ENCODE peak calls at places on chromosomes 13 and 19, in seven cellular contexts. U is Peyer's patch, I is right lobe of liver, Y is body of pancreas, E is ovary, N is GM12878, C is adrenal gland. J is an unnamed sample. For H3K4me1, the result is how much of the 10 kb centered on the place peaks cover.

GRCh38 chr19:373391-374182 is 29.0 kb upstream of the MIER2 start:
- DNase-seq in E (no peak), U (no peak), N (no peak), Y (no peak), I (no peak), C (no peak), J (peak)

GRCh38 chr13:31052478-31052877 is 109.2 kb downstream of the HSPH1 start:
- DNase-seq in E (no peak), N (no peak), C (no peak), Y (no peak), I (no peak), U (peak), J (no peak)

GRCh38 chr19:45467456-45468158 is at the start of gene FOSB:
- DNase-seq in I (peak), U (peak), C (peak), N (no peak), E (peak), Y (peak), J (peak)

GRCh38 chr13:27919299-27919933 is 384 bp upstream of the PDX1 start:
- DNase-seq in I (no peak), N (no peak), C (no peak), E (no peak), U (peak), Y (peak), J (no peak)

GRCh38 chr19:54792814-54793213 is 10.6 kb upstream of the KIR2DL4 start:
- DNase-seq in N (peak), E (no peak), C (no peak), I (no peak), U (no peak), Y (no peak), J (no peak)

GRCh38 chr19:6471076-6471475 is 7.0 kb downstream of the CRB3 start:
- DNase-seq in Y (no peak), E (no peak), N (no peak), U (no peak), C (no peak), I (no peak), J (no peak)

GRCh38 chr13:33322474-33322827 is 36.9 kb upstream of the STARD13 start:
- DNase-seq in Y (peak), I (no peak), U (peak), N (no peak), C (no peak), E (peak), J (no peak)

GRCh38 chr19:13181747-13182388 is 31.7 kb downstream of the IER2 start:
- DNase-seq in N (no peak), Y (peak), C (peak), E (peak), I (peak), U (peak), J (peak)

GRCh38 chr13:53206455-53206854 is 177.8 kb downstream of the OLFM4 start:
- DNase-seq in N (no peak), E (no peak), Y (no peak), C (no peak), I (no peak), U (no peak), J (no peak)

GRCh38 chr13:25659091-25659502 is 287.3 kb downstream of the ATP8A2 start:
- DNase-seq in Y (no peak), I (no peak), E (no peak), N (no peak), U (no peak), C (no peak), J (no peak)

GRCh38 chr19:4496304-4496703 is 22.0 kb downstream of the PLIN4 start:
- DNase-seq in E (no peak), Y (no peak), C (no peak), I (no peak), N (no peak), U (no peak), J (no peak)

GRCh38 chr13:42478531-42479156 is 95.3 kb upstream of the TNFSF11 start:
- DNase-seq in I (no peak), E (no peak), N (no peak), C (no peak), U (no peak), Y (no peak), J (no peak)

GRCh38 chr13:40550130-40550529 is 116.3 kb downstream of the FOXO1 start:
- DNase-seq in U (no peak), E (no peak), N (no peak), C (no peak), Y (no peak), I (no peak), J (no peak)
- H3K27ac ChIP-seq in U (no peak), E (no peak), N (no peak), C (no peak), Y (no peak), I (no peak), J (no peak)

GRCh38 chr19:14349426-14349825 is 31.8 kb upstream of the ADGRE5 start:
- DNase-seq in N (no peak), U (no peak), I (no peak), C (no peak), E (no peak), Y (no peak), J (no peak)

GRCh38 chr19:14350302-14350701 is 30.9 kb upstream of the ADGRE5 start:
- DNase-seq in C (no peak), N (no peak), E (no peak), U (no peak), Y (no peak), I (no peak), J (no peak)

GRCh38 chr19:14352526-14352925 is 28.7 kb upstream of the ADGRE5 start:
- DNase-seq in U (no peak), I (no peak), N (no peak), Y (no peak), E (no peak), C (no peak), J (no peak)

GRCh38 chr19:14350866-14351265 is 30.4 kb upstream of the ADGRE5 start:
- DNase-seq in I (no peak), U (no peak), N (no peak), E (no peak), Y (no peak), C (no peak), J (no peak)

GRCh38 chr19:14354445-14354844 is 26.8 kb upstream of the ADGRE5 start:
- DNase-seq in U (no peak), N (no peak), E (no peak), I (no peak), C (no peak), Y (no peak), J (no peak)
- TF ChIP-seq POLR2A in U (no peak), N (no peak), E (no peak), I (no peak), C (no peak), Y (no peak), J (no peak)

DNA sequence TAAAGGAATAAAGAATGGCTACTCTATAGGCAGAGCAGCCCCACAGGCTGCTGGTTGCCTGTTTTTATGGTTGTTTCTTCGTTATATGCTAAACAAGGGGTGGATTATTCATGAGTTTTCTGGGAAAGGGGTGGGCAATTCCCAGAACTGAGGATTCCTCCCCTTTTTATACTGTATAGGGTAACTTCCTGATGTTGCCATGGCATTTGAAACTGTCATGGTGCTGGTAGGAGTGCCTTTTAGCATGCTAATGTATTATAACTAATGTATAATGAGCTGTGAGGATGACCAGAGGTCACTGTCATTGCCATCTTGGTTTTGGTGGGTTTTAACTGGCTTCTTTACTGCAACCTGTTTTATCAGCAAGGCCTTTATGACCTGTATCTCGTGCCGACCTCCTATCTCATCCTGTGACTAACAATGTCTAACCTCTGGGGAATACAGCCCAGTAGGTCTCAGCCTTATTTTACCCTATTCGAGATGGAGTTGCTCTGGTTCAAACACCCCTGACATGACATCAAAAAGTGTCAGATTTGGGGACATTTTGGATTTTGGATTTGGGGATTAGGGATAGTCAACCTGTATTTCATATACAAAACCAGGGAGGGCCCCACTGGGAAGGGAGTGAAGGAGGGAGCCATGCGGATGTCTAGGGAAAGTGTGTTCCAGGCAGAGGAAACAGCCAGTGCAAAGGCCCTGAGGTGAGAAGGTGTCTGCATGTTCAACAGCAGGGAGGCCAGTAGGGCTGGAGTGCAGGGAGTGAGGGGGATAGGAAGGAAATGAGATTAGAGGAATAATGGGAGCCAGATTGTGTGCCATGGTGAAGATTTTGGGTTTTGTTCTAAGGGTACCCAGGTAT is 10.9 kb downstream of the FXYD5 start:
- DNase-seq in N (no peak), E (no peak), C (no peak), Y (no peak), U (peak), I (no peak), J (no peak)
- H3K4me1 ChIP-seq in N (under half), E (under half), C (under half), Y (under half), U (under half), I (under half), J (under half)

GRCh38 chr13:77891041-77891440 is 27.6 kb downstream of the EDNRB start:
- DNase-seq in N (no peak), C (no peak), U (no peak), E (no peak), Y (no peak), I (no peak), J (no peak)
- H3K27ac ChIP-seq in N (no peak), C (no peak), U (no peak), E (no peak), Y (no peak), I (no peak), J (peak)

DNA sequence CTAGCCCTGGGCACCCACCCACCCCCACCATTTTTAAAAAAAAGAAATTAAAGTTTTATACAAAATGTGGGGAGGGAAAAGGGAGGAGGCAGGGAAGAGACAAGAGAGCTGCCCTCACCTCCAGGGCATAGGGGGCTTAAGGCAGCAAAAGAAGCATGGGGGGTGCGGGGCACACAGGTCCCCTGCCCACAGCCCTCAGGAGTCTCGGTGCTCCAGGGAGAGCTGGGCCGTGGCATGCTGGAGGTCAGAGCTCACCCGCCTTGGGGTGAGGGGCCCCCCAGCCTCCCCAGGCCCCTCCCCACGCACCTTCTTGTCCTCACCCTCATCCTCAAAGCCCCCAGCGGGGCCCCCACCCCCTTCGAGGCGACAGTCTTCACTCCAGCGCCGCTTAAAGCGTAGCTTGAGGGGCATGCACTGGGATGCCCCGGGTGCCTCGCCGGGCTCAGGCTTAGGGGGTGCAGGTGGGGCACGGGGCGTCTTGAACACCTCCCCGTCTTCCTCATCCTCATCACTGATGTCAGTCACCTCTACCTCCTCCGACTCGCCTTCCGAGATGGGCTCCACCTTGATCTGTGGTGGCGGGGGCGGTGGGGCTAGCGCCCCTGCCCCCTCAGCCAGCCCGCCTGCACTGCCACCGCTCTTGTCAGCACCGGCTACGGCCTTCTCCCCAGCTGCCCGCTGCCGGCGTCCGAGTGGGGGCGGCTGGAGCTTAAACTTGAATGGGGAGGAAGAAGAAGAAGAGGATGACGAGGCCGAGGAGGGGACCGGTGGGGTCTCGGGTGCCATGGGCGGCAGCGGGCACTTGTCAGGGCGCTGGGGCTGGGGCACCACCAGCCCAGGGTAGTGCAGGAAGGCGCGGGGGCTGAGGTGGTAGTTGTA is 6.1 kb upstream of the GSK3A start:
- DNase-seq in Y (no peak), E (peak), N (no peak), U (no peak), C (no peak), I (no peak), J (no peak)
- TF ChIP-seq POLR2A in Y (no peak), E (no peak), N (no peak), U (no peak), C (no peak), I (no peak), J (no peak)

DNA sequence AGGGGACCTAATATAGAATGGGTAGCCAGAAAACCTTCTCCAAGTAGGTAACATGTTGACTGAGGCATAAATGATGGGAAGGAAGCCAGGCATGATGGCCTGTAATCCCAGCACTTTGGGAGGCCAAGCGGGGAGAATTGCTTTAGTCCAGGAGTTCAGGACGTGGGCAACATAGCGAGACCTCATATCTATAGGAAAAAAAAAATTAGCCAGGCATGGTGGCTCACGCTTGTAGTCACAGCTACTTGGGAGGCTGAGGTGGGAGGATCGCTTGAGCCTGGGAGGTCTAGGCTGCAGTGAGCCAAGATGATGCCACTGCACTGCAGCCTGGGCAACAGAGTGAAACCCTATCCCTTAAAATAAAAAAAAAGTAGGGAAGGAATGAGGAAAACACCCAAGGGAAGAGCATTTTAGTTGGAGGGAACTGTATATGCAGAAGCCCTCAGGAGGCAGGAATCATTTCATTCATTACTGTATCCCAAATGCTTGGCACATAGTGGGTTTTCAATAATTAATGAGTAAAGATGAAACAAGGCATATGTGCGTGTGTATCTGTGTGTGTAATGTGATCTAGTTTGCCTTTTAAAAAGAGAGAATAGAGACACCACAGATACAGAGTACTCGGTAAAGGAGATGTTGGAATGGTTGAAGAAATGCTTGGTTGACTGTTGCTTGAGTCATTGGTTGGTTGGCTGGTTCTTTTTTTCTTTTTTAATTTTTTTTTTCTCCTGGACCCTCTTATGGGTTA is 2.2 kb upstream of the NUP62 start:
- DNase-seq in Y (no peak), I (no peak), C (no peak), E (no peak), N (no peak), U (no peak), J (no peak)
- H3K4me1 ChIP-seq in Y (under half), I (under half), C (under half), E (under half), N (under half), U (under half), J (under half)

GRCh38 chr13:113170503-113170902 is 12.1 kb downstream of the PROZ start:
- DNase-seq in N (no peak), E (no peak), U (no peak), C (no peak), I (no peak), Y (no peak), J (no peak)
- H3K27ac ChIP-seq in N (no peak), E (no peak), U (no peak), C (no peak), I (no peak), Y (no peak), J (no peak)

GRCh38 chr13:38868870-38869269 is 121.8 kb downstream of the STOML3 start:
- DNase-seq in Y (peak), U (no peak), E (no peak), N (no peak), C (no peak), I (no peak), J (no peak)
- TF ChIP-seq POLR2A in Y (no peak), U (no peak), E (no peak), N (no peak), C (no peak), I (no peak), J (no peak)